ENCODE peak calls at places on chromosomes 7 and 10, in seven cellular contexts. S is HCT116, D is cardiac muscle cell, V is ovary, P is AG04450, F is mammary epithelial cell, H is upper lobe of right lung. I is an unnamed sample. For H3K27me3, the result is how much of the 10 kb centered on the place peaks cover.

GRCh38 chr7:47539398-47540052 is 42.4 kb downstream of the TNS3 start:
- DNase-seq in S (no peak), D (no peak), V (no peak), P (peak), F (no peak), H (peak), I (no peak)

GRCh38 chr7:29882481-29882880 is 76.2 kb downstream of the WIPF3 start:
- DNase-seq in S (no peak), D (no peak), V (no peak), P (no peak), F (no peak), H (no peak), I (no peak)

GRCh38 chr10:95785942-95786669 is 30.1 kb downstream of the ENTPD1 start:
- DNase-seq in S (no peak), D (no peak), V (no peak), P (no peak), F (no peak), H (no peak), I (no peak)

GRCh38 chr10:130739016-130739756 is 572.3 kb downstream of the TCERG1L start:
- DNase-seq in S (no peak), D (no peak), V (no peak), P (no peak), F (no peak), H (peak), I (no peak)

GRCh38 chr10:13708256-13708990 is 121.7 kb downstream of the PRPF18 start:
- DNase-seq in S (no peak), D (no peak), V (no peak), P (no peak), F (peak), H (no peak), I (no peak)

GRCh38 chr10:131983780-131984179 is 2.1 kb upstream of the BNIP3 start:
- DNase-seq in S (no peak), D (no peak), V (no peak), P (peak), F (peak), H (no peak), I (no peak)

GRCh38 chr7:11298220-11298619 is 324.5 kb downstream of the PHF14 start:
- DNase-seq in S (no peak), D (no peak), V (no peak), P (no peak), F (no peak), H (no peak), I (no peak)

GRCh38 chr7:30503273-30504212 is 1.1 kb downstream of the GGCT start:
- DNase-seq in S (no peak), D (no peak), V (no peak), P (no peak), F (peak), H (no peak), I (no peak)

GRCh38 chr7:56046728-56047445 is 4.4 kb downstream of the PSPH start:
- DNase-seq in S (no peak), D (peak), V (no peak), P (peak), F (peak), H (peak), I (peak)

GRCh38 chr10:28719789-28720436 is 42.6 kb downstream of the BAMBI start:
- DNase-seq in S (peak), D (no peak), V (no peak), P (peak), F (no peak), H (no peak), I (no peak)

GRCh38 chr7:114530074-114530611 is 115.5 kb downstream of the FOXP2 start:
- DNase-seq in S (no peak), D (no peak), V (no peak), P (no peak), F (no peak), H (no peak), I (no peak)

GRCh38 chr7:136925556-136925955 is 57.1 kb downstream of the CHRM2 start:
- DNase-seq in S (no peak), D (no peak), V (no peak), P (no peak), F (no peak), H (no peak), I (no peak)

GRCh38 chr7:23373151-23374004 is 74.2 kb downstream of the MALSU1 start:
- DNase-seq in S (no peak), D (no peak), V (no peak), P (no peak), F (peak), H (no peak), I (no peak)

GRCh38 chr7:151815419-151815818 is 61.5 kb downstream of the PRKAG2 start:
- DNase-seq in S (no peak), D (no peak), V (no peak), P (no peak), F (no peak), H (no peak), I (no peak)

GRCh38 chr10:95193856-95194431 is at the start of gene ACSM6:
- DNase-seq in S (no peak), D (no peak), V (no peak), P (no peak), F (no peak), H (no peak), I (peak)

GRCh38 chr7:46603780-46604725 is 683.0 kb upstream of the IGFBP3 start:
- DNase-seq in S (no peak), D (peak), V (peak), P (no peak), F (no peak), H (peak), I (peak)

GRCh38 chr7:50679218-50680007 is 103.3 kb downstream of the GRB10 start:
- DNase-seq in S (peak), D (peak), V (no peak), P (no peak), F (peak), H (no peak), I (no peak)

GRCh38 chr7:50721160-50721559 is 61.5 kb downstream of the GRB10 start:
- DNase-seq in S (no peak), D (no peak), V (no peak), P (no peak), F (no peak), H (no peak), I (no peak)

GRCh38 chr7:47441796-47442744 is 139.8 kb downstream of the TNS3 start:
- DNase-seq in S (no peak), D (no peak), V (no peak), P (no peak), F (no peak), H (peak), I (no peak)

GRCh38 chr10:7090529-7090928 is 320.3 kb downstream of the SFMBT2 start:
- DNase-seq in S (no peak), D (no peak), V (no peak), P (no peak), F (no peak), H (no peak), I (no peak)

GRCh38 chr7:158054611-158055010 is 533.0 kb downstream of the PTPRN2 start:
- DNase-seq in S (no peak), D (no peak), V (no peak), P (no peak), F (no peak), H (peak), I (peak)

GRCh38 chr7:92020636-92021035 is 80.0 kb downstream of the AKAP9 start:
- DNase-seq in S (no peak), D (no peak), V (no peak), P (no peak), F (peak), H (no peak), I (no peak)
- H3K27ac ChIP-seq in S (no peak), D (no peak), V (no peak), P (no peak), F (no peak), H (no peak), I (no peak)

DNA sequence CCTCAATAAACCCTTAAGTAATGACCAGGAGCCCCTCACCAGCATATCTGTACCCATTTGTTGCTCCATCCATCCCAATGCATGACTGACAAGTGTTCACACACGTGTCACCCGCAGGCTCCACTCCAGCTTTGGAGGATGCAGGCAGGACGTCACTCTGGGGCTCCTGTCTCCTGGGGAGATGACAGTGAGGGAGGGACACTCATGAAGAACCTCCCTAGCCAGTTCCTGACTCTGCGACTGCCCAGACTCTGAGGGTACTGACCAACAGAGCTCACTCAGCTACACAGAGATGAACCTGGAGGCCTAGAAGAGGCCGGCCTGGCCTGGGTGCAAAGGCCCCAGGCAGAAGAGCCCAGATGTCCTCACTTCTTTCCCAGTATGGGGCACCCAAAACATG is 135.1 kb upstream of the RET start:
- DNase-seq in S (no peak), D (no peak), V (no peak), P (no peak), F (no peak), H (peak), I (peak)
- H3K27me3 ChIP-seq in S (under half), D (under half), V (under half), P (under half), F (under half), H (under half), I (under half)

GRCh38 chr7:94907420-94908203 is at the start of gene PPP1R9A:
- DNase-seq in S (peak), D (peak), V (peak), P (no peak), F (no peak), H (peak), I (peak)
- TF ChIP-seq CTCF in S (no peak), D (peak), V (no peak), P (peak), F (no peak), H (peak), I (no peak)

GRCh38 chr7:41047192-41047591 is 655.7 kb downstream of the INHBA start:
- DNase-seq in S (no peak), D (peak), V (no peak), P (no peak), F (no peak), H (no peak), I (no peak)

GRCh38 chr7:41045556-41046123 is 657.2 kb downstream of the INHBA start:
- DNase-seq in S (peak), D (no peak), V (no peak), P (no peak), F (peak), H (no peak), I (peak)

GRCh38 chr7:41046778-41047177 is 656.1 kb downstream of the INHBA start:
- DNase-seq in S (no peak), D (peak), V (no peak), P (no peak), F (no peak), H (no peak), I (no peak)

GRCh38 chr7:41047789-41048191 is 655.1 kb downstream of the INHBA start:
- DNase-seq in S (no peak), D (peak), V (no peak), P (no peak), F (no peak), H (no peak), I (no peak)

GRCh38 chr7:41046221-41046761 is 656.6 kb downstream of the INHBA start:
- DNase-seq in S (no peak), D (no peak), V (peak), P (no peak), F (no peak), H (no peak), I (no peak)
- H3K27ac ChIP-seq in S (no peak), D (peak), V (no peak), P (peak), F (no peak), H (no peak), I (no peak)

GRCh38 chr10:117174439-117175214 is 22.7 kb upstream of the KCNK18 start:
- DNase-seq in S (peak), D (peak), V (peak), P (peak), F (peak), H (peak), I (peak)

GRCh38 chr10:117175215-117175900 is 21.9 kb upstream of the KCNK18 start:
- DNase-seq in S (no peak), D (peak), V (no peak), P (no peak), F (peak), H (peak), I (peak)

GRCh38 chr10:117175901-117176534 is 21.3 kb upstream of the KCNK18 start:
- DNase-seq in S (peak), D (peak), V (peak), P (peak), F (peak), H (peak), I (peak)

DNA sequence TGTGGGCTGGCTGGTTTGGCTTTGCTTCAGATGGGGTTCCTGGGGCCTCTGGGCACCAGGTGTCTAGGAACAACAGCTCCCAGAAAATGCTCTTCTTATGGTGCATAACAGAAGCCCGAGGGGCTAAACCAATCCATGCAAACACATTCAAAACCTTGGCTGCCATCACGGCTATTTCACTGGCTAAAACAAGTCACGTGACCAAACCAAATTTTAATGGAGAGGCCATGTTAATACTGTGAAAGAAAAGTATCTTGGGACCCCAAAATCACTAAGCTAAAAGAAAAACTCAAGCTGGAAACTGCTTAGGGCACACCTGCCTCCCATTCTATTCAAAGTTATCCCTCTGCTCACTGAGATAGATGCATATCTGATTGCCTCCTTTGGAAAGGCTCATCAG is 19.1 kb upstream of the KCNK18 start:
- DNase-seq in S (no peak), D (no peak), V (no peak), P (no peak), F (no peak), H (no peak), I (no peak)
- H3K27me3 ChIP-seq in S (under half), D (half or more), V (under half), P (under half), F (under half), H (under half), I (under half)

DNA sequence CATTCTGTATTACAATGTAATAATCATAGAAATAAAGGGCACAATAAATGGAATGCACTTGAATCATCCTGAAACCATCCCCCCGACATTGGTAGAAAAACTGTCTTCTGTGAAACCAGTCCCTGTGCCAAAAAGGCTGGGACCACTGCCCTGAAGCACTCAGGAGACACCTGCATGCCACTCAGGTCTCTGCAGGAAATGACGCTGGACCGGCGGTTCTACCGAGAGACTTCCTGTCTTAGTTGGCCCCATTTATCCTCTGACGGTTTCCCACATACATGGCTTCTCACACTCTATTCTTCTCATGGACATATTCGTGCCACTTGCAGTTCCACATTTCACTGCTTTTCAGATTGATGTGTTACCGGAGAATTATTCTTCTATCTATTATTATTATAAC is 617.5 kb downstream of the SDK1 start:
- DNase-seq in S (no peak), D (no peak), V (no peak), P (no peak), F (no peak), H (no peak), I (no peak)
- TF ChIP-seq CTCF in S (no peak), D (no peak), V (no peak), P (no peak), F (no peak), H (no peak), I (no peak)

DNA sequence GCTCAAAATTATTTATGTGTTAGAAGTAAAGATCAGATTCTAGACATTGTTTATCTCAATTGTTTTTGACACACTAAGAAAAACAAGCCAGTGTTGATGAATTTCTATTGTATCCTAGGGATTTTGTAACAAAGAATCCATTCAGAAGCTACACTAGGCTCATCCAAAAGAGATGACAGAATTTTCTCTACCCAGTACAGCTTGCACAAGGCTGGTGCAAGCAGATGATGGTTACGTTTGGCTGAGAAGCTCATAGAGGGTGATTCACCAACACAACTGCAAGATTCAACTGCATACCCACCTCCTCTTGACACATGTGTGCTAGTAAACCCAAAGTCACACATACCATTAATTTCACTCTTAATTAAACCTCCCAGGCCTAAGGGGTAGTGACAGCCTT is 20.8 kb downstream of the GRM3 start:
- DNase-seq in S (no peak), D (no peak), V (no peak), P (no peak), F (no peak), H (no peak), I (no peak)
- H3K27ac ChIP-seq in S (no peak), D (no peak), V (no peak), P (no peak), F (no peak), H (no peak), I (no peak)

DNA sequence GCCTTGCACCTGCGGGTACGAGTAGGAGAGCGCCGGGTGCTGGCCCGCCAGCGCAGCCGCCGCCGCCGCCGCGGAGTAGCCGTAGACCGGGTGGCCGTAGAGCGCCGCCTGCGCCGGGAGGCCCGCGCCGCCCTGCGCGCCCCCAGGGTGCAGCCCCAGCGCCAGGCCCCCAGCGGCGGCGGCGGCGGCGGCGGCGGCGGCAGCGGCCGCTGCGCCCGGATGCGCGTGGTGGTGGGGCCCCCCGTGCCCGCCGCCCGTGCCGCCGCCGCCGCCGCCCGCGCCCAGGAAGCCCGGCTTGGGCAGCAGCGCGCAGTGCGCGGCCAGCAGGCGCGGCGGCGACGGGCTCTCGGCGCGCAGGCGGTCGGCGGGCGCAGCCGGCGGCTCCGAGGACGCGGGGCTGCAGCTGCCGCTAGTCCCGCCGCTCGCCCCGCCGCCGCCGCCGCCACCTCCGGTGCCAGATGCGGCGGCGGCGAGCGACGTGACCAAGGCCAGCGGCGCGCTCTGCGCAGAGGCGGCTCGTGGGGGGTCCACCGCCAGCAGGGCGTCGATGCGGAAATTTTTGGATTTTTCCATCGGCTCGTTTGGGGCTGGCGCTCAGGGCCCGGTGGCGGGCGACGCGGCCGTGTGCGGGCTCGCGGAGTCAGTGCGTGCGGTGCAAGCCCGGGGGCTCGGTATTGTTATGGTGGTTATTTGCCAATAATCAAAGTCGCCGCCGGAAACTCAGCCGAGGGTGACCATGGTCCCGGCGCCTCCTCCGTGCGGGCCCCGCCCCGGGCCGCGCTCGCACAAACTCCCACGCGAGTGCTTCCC is 480 bp downstream of the MNX1 start:
- DNase-seq in S (no peak), D (peak), V (no peak), P (no peak), F (no peak), H (no peak), I (no peak)
- H3K27me3 ChIP-seq in S (under half), D (half or more), V (under half), P (half or more), F (under half), H (half or more), I (under half)

DNA sequence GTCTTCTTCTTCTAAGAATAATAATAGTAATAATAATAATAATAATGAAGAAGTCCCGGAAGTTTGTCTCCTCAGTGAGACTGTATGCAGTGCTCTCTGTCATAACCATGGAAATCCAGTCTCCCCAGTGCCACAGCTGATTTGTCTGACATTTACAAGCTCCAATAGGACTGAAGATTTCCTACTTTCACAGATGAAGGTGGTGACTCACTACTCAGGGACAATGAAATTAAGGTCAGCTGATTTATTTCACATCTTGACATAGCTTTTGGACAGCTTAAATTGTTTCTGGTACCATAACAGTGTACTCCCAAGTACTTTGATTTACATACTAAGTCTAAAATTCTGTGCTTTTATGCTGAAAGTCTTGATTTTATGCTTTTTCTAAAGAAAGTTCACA is 6.9 kb downstream of the CELF2 start:
- DNase-seq in S (no peak), D (no peak), V (no peak), P (no peak), F (no peak), H (no peak), I (no peak)
- TF ChIP-seq CTCF in S (no peak), D (no peak), V (no peak), P (no peak), F (no peak), H (no peak), I (no peak)